ENCODE peak calls at places on chromosomes 11 and 22, in six cellular contexts. E, R, I, N, B and W are unnamed samples.

GRCh38 chr11:3181722-3182461 is 16.8 kb upstream of the OSBPL5 start:
- DNase-seq in E (no peak), R (no peak), I (no peak), N (no peak), B (no peak), W (no peak)

GRCh38 chr11:44858796-44859527 is 91.7 kb downstream of the TP53I11 start:
- DNase-seq in E (peak), R (peak), I (no peak), N (no peak), B (no peak), W (no peak)

GRCh38 chr22:27844256-27844655 is 42.7 kb upstream of the MN1 start:
- DNase-seq in E (no peak), R (no peak), I (no peak), N (no peak), B (no peak), W (no peak)

GRCh38 chr11:86508604-86509471 is 134.2 kb downstream of the CCDC81 start:
- DNase-seq in E (no peak), R (peak), I (no peak), N (no peak), B (peak), W (peak)

GRCh38 chr22:48478124-48478523 is 1349.5 kb downstream of the BRD1 start:
- DNase-seq in E (no peak), R (no peak), I (no peak), N (no peak), B (no peak), W (no peak)

GRCh38 chr11:114773541-114774338 is 95.4 kb downstream of the NXPE2 start:
- DNase-seq in E (no peak), R (no peak), I (no peak), N (no peak), B (no peak), W (no peak)

GRCh38 chr11:19419021-19419750 is 178.4 kb upstream of the E2F8 start:
- DNase-seq in E (peak), R (peak), I (no peak), N (no peak), B (peak), W (no peak)

GRCh38 chr11:830295-831131 is 2.2 kb upstream of the CD151 start:
- DNase-seq in E (peak), R (no peak), I (peak), N (peak), B (no peak), W (no peak)

GRCh38 chr22:37309221-37310074 is 27.1 kb downstream of the CYTH4 start:
- DNase-seq in E (no peak), R (no peak), I (peak), N (peak), B (no peak), W (no peak)

GRCh38 chr11:61482513-61482912 is 26.0 kb upstream of the LRRC10B start:
- DNase-seq in E (peak), R (no peak), I (no peak), N (peak), B (no peak), W (no peak)

GRCh38 chr22:37844904-37845334 is 785 bp upstream of the ANKRD54 start:
- DNase-seq in E (no peak), R (peak), I (no peak), N (no peak), B (no peak), W (no peak)

GRCh38 chr11:125942771-125943428 is 2.9 kb upstream of the VSIG10L2 start:
- DNase-seq in E (no peak), R (no peak), I (no peak), N (no peak), B (no peak), W (no peak)

GRCh38 chr11:115266066-115266465 is 238.1 kb downstream of the CADM1 start:
- DNase-seq in E (no peak), R (no peak), I (no peak), N (no peak), B (no peak), W (no peak)

GRCh38 chr11:72041364-72042058 is 38.8 kb downstream of the NUMA1 start:
- DNase-seq in E (peak), R (peak), I (peak), N (peak), B (peak), W (peak)

GRCh38 chr11:128535468-128536457 is 51.6 kb downstream of the ETS1 start:
- DNase-seq in E (no peak), R (no peak), I (no peak), N (no peak), B (no peak), W (no peak)

GRCh38 chr11:129374081-129374992 is 1.3 kb upstream of the BARX2 start:
- DNase-seq in E (peak), R (no peak), I (no peak), N (peak), B (no peak), W (no peak)

GRCh38 chr11:105046898-105047579 is 1.9 kb upstream of the CARD16 start:
- DNase-seq in E (peak), R (peak), I (no peak), N (no peak), B (peak), W (peak)

GRCh38 chr11:26522912-26523610 is 49.0 kb downstream of the MUC15 start:
- DNase-seq in E (no peak), R (peak), I (no peak), N (no peak), B (peak), W (no peak)

GRCh38 chr11:46347637-46348311 is 511 bp downstream of the DGKZ start:
- DNase-seq in E (no peak), R (no peak), I (no peak), N (peak), B (no peak), W (no peak)

GRCh38 chr11:6992457-6993431 is 27.4 kb downstream of the ZNF214 start:
- DNase-seq in E (peak), R (peak), I (no peak), N (no peak), B (peak), W (peak)

GRCh38 chr11:19474954-19475811 is 234.4 kb upstream of the E2F8 start:
- DNase-seq in E (no peak), R (no peak), I (no peak), N (no peak), B (no peak), W (no peak)

GRCh38 chr11:4891996-4892640 is 10.4 kb downstream of the OR51T1 start:
- DNase-seq in E (peak), R (peak), I (no peak), N (no peak), B (peak), W (peak)

GRCh38 chr11:85884581-85885021 is 29.4 kb downstream of the CCDC83 start:
- DNase-seq in E (no peak), R (no peak), I (no peak), N (no peak), B (peak), W (no peak)

GRCh38 chr11:61294717-61295595 is at the start of gene VWCE:
- DNase-seq in E (peak), R (peak), I (peak), N (peak), B (peak), W (peak)

GRCh38 chr11:65899356-65900124 is 648 bp downstream of the FOSL1 start:
- DNase-seq in E (peak), R (peak), I (peak), N (peak), B (peak), W (peak)

GRCh38 chr11:111452817-111453607 is 59.2 kb downstream of the BTG4 start:
- DNase-seq in E (peak), R (no peak), I (no peak), N (no peak), B (no peak), W (no peak)

GRCh38 chr11:118226294-118226693 is 1.5 kb upstream of the JAML start:
- DNase-seq in E (no peak), R (no peak), I (no peak), N (no peak), B (no peak), W (no peak)

GRCh38 chr22:41501209-41501608 is 32.3 kb downstream of the ACO2 start:
- DNase-seq in E (peak), R (no peak), I (peak), N (peak), B (no peak), W (no peak)

GRCh38 chr11:119155733-119156492 is 7.1 kb downstream of the ABCG4 start:
- DNase-seq in E (peak), R (no peak), I (no peak), N (peak), B (no peak), W (peak)

GRCh38 chr11:120244476-120244875 is 4.5 kb downstream of the POU2F3 start:
- DNase-seq in E (no peak), R (peak), I (no peak), N (no peak), B (peak), W (no peak)

GRCh38 chr22:39913886-39914285 is 13.0 kb downstream of the GRAP2 start:
- DNase-seq in E (no peak), R (no peak), I (no peak), N (no peak), B (no peak), W (no peak)

GRCh38 chr22:25694167-25694907 is 47.7 kb upstream of the MYO18B start:
- DNase-seq in E (no peak), R (no peak), I (no peak), N (no peak), B (no peak), W (no peak)

GRCh38 chr11:46064221-46064620 is 57.0 kb downstream of the PHF21A start:
- DNase-seq in E (peak), R (no peak), I (no peak), N (no peak), B (peak), W (peak)

GRCh38 chr11:117005758-117006157 is 92.5 kb downstream of the SIK3 start:
- DNase-seq in E (no peak), R (no peak), I (no peak), N (no peak), B (no peak), W (no peak)

GRCh38 chr11:133163463-133164419 is 368.6 kb downstream of the OPCML start:
- DNase-seq in E (peak), R (peak), I (no peak), N (no peak), B (peak), W (no peak)

GRCh38 chr11:110858556-110858921 is 146.3 kb upstream of the ARHGAP20 start:
- DNase-seq in E (peak), R (peak), I (no peak), N (no peak), B (no peak), W (no peak)

GRCh38 chr11:104772806-104773241 is 125.4 kb downstream of the CASP12 start:
- DNase-seq in E (peak), R (peak), I (peak), N (no peak), B (peak), W (peak)

GRCh38 chr11:118618115-118618990 is 10.9 kb downstream of the PHLDB1 start:
- DNase-seq in E (peak), R (peak), I (no peak), N (no peak), B (peak), W (no peak)

GRCh38 chr11:115548878-115549528 is 44.8 kb upstream of the CADM1 start:
- DNase-seq in E (no peak), R (no peak), I (no peak), N (no peak), B (no peak), W (no peak)

GRCh38 chr22:49576241-49577141 is 251.2 kb downstream of the BRD1 start:
- DNase-seq in E (no peak), R (no peak), I (no peak), N (no peak), B (no peak), W (no peak)